ENCODE peak calls at places on chromosomes 12 and 14, in eight cellular contexts. J is astrocyte, G is suprapubic skin, D is ovary, M is mesendoderm, L is GM06990, B is psoas muscle, E is NT2/D1. H is an unnamed sample.

GRCh38 chr12:128109236-128109635 is 157.7 kb upstream of the TMEM132C start:
- DNase-seq in J (no peak), G (no peak), D (no peak), M (no peak), L (no peak), B (no peak), E (no peak), H (no peak)

GRCh38 chr12:103865151-103865730 is 24.2 kb upstream of the NT5DC3 start:
- DNase-seq in J (no peak), G (no peak), D (no peak), M (no peak), L (no peak), B (no peak), E (no peak), H (no peak)

GRCh38 chr12:127038152-127038551 is 1228.8 kb upstream of the TMEM132C start:
- DNase-seq in J (no peak), G (no peak), D (no peak), M (no peak), L (no peak), B (no peak), E (no peak), H (no peak)

GRCh38 chr12:94074216-94074969 is 74.0 kb upstream of the PLXNC1 start:
- DNase-seq in J (no peak), G (no peak), D (peak; percentile 32), M (no peak), L (no peak), B (peak; percentile 51), E (no peak), H (no peak)

GRCh38 chr12:31728289-31728916 is 418 bp downstream of the AMN1 start:
- DNase-seq in J (no peak), G (no peak), D (no peak), M (no peak), L (no peak), B (no peak), E (no peak), H (no peak)

GRCh38 chr12:68350753-68351152 is 18.6 kb upstream of the MDM1 start:
- DNase-seq in J (peak; percentile 59), G (no peak), D (no peak), M (no peak), L (no peak), B (no peak), E (no peak), H (no peak)

GRCh38 chr12:15819644-15820437 is 30.7 kb upstream of the EPS8 start:
- DNase-seq in J (no peak), G (no peak), D (no peak), M (no peak), L (no peak), B (no peak), E (no peak), H (no peak)

GRCh38 chr14:25884657-25885056 is 713.2 kb downstream of the NOVA1 start:
- DNase-seq in J (no peak), G (no peak), D (no peak), M (no peak), L (no peak), B (no peak), E (no peak), H (no peak)

GRCh38 chr12:7934153-7934552 is 1.8 kb downstream of the SLC2A3 start:
- DNase-seq in J (no peak), G (no peak), D (no peak), M (no peak), L (no peak), B (no peak), E (no peak), H (no peak)

GRCh38 chr12:65232490-65233077 is 45.9 kb upstream of the MSRB3 start:
- DNase-seq in J (peak; percentile 15), G (no peak), D (no peak), M (peak; percentile 13), L (peak; percentile 26), B (no peak), E (no peak), H (no peak)

GRCh38 chr14:23321572-23322547 is 603 bp downstream of the PABPN1 start:
- DNase-seq in J (peak; percentile 37), G (no peak), D (no peak), M (peak; percentile 58), L (peak; percentile 52), B (peak; percentile 58), E (no peak), H (peak; percentile 84)

GRCh38 chr12:119679490-119679889 is 11.6 kb downstream of the PRKAB1 start:
- DNase-seq in J (no peak), G (no peak), D (no peak), M (no peak), L (no peak), B (no peak), E (no peak), H (no peak)

GRCh38 chr12:93203361-93203760 is 174.4 kb upstream of the NUDT4 start:
- DNase-seq in J (no peak), G (no peak), D (no peak), M (no peak), L (no peak), B (no peak), E (no peak), H (no peak)

GRCh38 chr14:23186913-23187654 is 3.6 kb upstream of the SLC7A8 start:
- DNase-seq in J (peak; percentile 43), G (no peak), D (peak; percentile 75), M (peak; percentile 66), L (no peak), B (no peak), E (no peak), H (no peak)

GRCh38 chr12:89701606-89702206 is 6.9 kb downstream of the ATP2B1 start:
- DNase-seq in J (no peak), G (no peak), D (no peak), M (peak; percentile 13), L (no peak), B (no peak), E (no peak), H (no peak)

GRCh38 chr12:98373019-98373554 is 142.3 kb upstream of the TMPO start:
- DNase-seq in J (peak; percentile 25), G (no peak), D (no peak), M (peak; percentile 84), L (no peak), B (no peak), E (peak; percentile 44), H (no peak)

GRCh38 chr14:55254581-55254980 is 16.6 kb upstream of the FBXO34 start:
- DNase-seq in J (no peak), G (no peak), D (no peak), M (no peak), L (no peak), B (no peak), E (no peak), H (no peak)

GRCh38 chr12:107622005-107622404 is 63.6 kb upstream of the PWP1 start:
- DNase-seq in J (peak; percentile 27), G (no peak), D (no peak), M (peak; percentile 69), L (no peak), B (no peak), E (peak; percentile 55), H (no peak)

GRCh38 chr14:21352587-21352986 is 31.2 kb downstream of the SUPT16H start:
- DNase-seq in J (no peak), G (no peak), D (no peak), M (no peak), L (no peak), B (no peak), E (no peak), H (no peak)

GRCh38 chr14:70100071-70100470 is 88.7 kb downstream of the SLC8A3 start:
- DNase-seq in J (no peak), G (no peak), D (no peak), M (no peak), L (no peak), B (no peak), E (no peak), H (no peak)

GRCh38 chr14:57136669-57137068 is 132.0 kb downstream of the EXOC5 start:
- DNase-seq in J (no peak), G (no peak), D (no peak), M (no peak), L (no peak), B (peak; percentile 13), E (no peak), H (no peak)

GRCh38 chr12:7068240-7068993 is 7.9 kb downstream of the C1S start:
- DNase-seq in J (peak; percentile 42), G (no peak), D (no peak), M (no peak), L (no peak), B (peak; percentile 69), E (no peak), H (no peak)

GRCh38 chr12:52246720-52247621 is 13.9 kb downstream of the KRT7 start:
- DNase-seq in J (no peak), G (no peak), D (no peak), M (peak; percentile 58), L (no peak), B (no peak), E (peak; percentile 66), H (no peak)
- H3K27me3 ChIP-seq in J (peaks cover 2% of the 10 kb centered on the region), G (peaks cover 22% of the 10 kb centered on the region), D (no peaks in the 10 kb centered on the region), M (peaks cover 9% of the 10 kb centered on the region), L (no peaks in the 10 kb centered on the region), B (no peaks in the 10 kb centered on the region), E (no peaks in the 10 kb centered on the region), H (peaks cover 8% of the 10 kb centered on the region)

DNA sequence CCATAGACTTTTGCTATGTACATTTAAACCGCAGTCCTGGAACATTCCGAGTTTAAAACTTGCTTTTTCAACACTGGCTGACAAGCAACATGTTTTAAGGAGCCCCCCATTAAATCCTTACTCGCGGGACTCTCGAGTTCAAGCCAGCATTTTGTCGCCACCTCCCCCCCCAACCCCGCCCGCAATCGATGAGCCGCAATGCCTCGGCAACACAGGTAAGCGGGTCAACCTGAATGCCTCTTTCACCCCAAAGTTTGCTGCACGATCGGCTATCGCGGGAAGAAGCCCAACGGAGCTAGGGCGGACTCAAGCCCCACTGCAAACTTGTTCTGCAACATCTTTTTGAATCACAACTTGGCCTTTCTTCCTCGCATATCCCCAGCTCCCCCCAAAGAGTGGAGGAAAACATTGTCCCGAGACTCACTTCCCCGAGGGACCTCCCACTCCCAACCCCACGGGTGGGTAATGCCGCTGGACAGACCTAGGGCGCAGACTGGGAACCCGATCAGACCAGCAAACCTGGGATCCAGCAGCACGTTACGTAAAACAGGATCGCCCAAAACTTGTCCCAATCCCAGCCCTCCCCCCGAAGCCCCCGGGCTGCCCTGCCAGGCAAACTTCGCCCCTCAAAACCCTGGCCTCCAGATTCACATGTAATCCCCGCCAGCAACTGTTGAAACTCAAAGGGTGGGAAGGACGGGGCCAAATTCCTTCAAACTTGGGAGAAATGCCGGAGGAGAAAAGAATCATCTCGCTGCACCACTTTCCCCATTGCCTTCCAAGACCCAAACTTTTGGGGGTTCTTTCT is 641 bp downstream of the ZFP36L1 start:
- DNase-seq in J (no peak), G (peak; percentile 78), D (peak; percentile 51), M (peak; percentile 60), L (peak; percentile 51), B (no peak), E (no peak), H (peak; percentile 87)
- H3K27me3 ChIP-seq in J (no peaks in the 10 kb centered on the region), G (no peaks in the 10 kb centered on the region), D (no peaks in the 10 kb centered on the region), M (no peaks in the 10 kb centered on the region), L (no peaks in the 10 kb centered on the region), B (no peaks in the 10 kb centered on the region), E (no peaks in the 10 kb centered on the region), H (no peaks in the 10 kb centered on the region)

GRCh38 chr12:4300870-4301269 is 20.1 kb upstream of the TIGAR start:
- DNase-seq in J (no peak), G (no peak), D (no peak), M (no peak), L (no peak), B (no peak), E (no peak), H (no peak)
- H3K27me3 ChIP-seq in J (no peaks in the 10 kb centered on the region), G (no peaks in the 10 kb centered on the region), D (no peaks in the 10 kb centered on the region), M (no peaks in the 10 kb centered on the region), L (no peaks in the 10 kb centered on the region), B (no peaks in the 10 kb centered on the region), E (no peaks in the 10 kb centered on the region), H (no peaks in the 10 kb centered on the region)

GRCh38 chr14:104135904-104136471 is 2.4 kb upstream of the KIF26A start:
- DNase-seq in J (no peak), G (no peak), D (no peak), M (no peak), L (no peak), B (peak; percentile 7), E (no peak), H (peak; percentile 51)
- H3K27me3 ChIP-seq in J (peaks cover 25% of the 10 kb centered on the region), G (peaks cover 85% of the 10 kb centered on the region), D (no peaks in the 10 kb centered on the region), M (peaks cover 17% of the 10 kb centered on the region), L (peaks cover 2% of the 10 kb centered on the region), B (no peaks in the 10 kb centered on the region), E (peaks cover 25% of the 10 kb centered on the region), H (no peaks in the 10 kb centered on the region)

H was measured in spleen.